ENCODE peak calls at places on chromosomes 12 and 14, in seven cellular contexts. V, G, B, M, P, K and S are unnamed samples.

GRCh38 chr14:76376001-76376404 is at the start of gene ESRRB:
- DNase-seq in B (peak), V (peak), M (peak), P (peak), K (no peak), G (no peak), S (peak)

GRCh38 chr12:81502912-81503695 is 256.0 kb downstream of the PPFIA2 start:
- DNase-seq in P (no peak), B (peak), V (no peak), K (peak), M (no peak), G (no peak), S (peak)

GRCh38 chr14:29442720-29443119 is 484.9 kb downstream of the PRKD1 start:
- DNase-seq in P (no peak), M (no peak), K (peak), V (peak), G (peak), B (peak), S (peak)

GRCh38 chr14:77243853-77244252 is 27.2 kb downstream of the NGB start:
- DNase-seq in M (no peak), G (no peak), K (no peak), P (no peak), V (no peak), B (no peak), S (no peak)

GRCh38 chr14:92651106-92651792 is 97.2 kb downstream of the LGMN start:
- DNase-seq in B (no peak), K (no peak), M (no peak), P (no peak), G (no peak), V (no peak), S (no peak)

GRCh38 chr12:50390284-50390683 is 6.1 kb downstream of the FAM186A start:
- DNase-seq in K (peak), V (peak), P (peak), G (no peak), M (no peak), B (peak), S (peak)

GRCh38 chr12:56261503-56262230 is 3.5 kb upstream of the ANKRD52 start:
- DNase-seq in G (no peak), P (peak), B (peak), V (no peak), K (peak), M (no peak), S (peak)

GRCh38 chr14:54366726-54367707 is 29.8 kb upstream of the CDKN3 start:
- DNase-seq in K (peak), M (peak), G (peak), P (peak), V (peak), B (peak), S (peak)

GRCh38 chr12:40145896-40146295 is 40.0 kb upstream of the SLC2A13 start:
- DNase-seq in P (no peak), G (no peak), M (no peak), B (no peak), V (no peak), K (no peak), S (peak)

GRCh38 chr14:24801024-24801423 is 167.0 kb upstream of the GZMB start:
- DNase-seq in P (no peak), K (no peak), V (no peak), G (no peak), B (no peak), M (no peak), S (no peak)

GRCh38 chr12:122147514-122148290 is 26.3 kb downstream of the IL31 start:
- DNase-seq in P (no peak), M (no peak), B (no peak), K (no peak), G (no peak), V (no peak), S (no peak)

GRCh38 chr14:81435578-81436295 is 35.6 kb upstream of the STON2 start:
- DNase-seq in K (no peak), V (peak), P (no peak), B (peak), G (peak), M (peak), S (peak)

GRCh38 chr12:51323966-51324895 is at the start of gene BIN2:
- DNase-seq in K (no peak), G (peak), V (no peak), P (no peak), B (no peak), M (no peak), S (no peak)

GRCh38 chr12:15534870-15535269 is 212.6 kb downstream of the PTPRO start:
- DNase-seq in M (no peak), K (no peak), V (no peak), G (no peak), B (peak), P (no peak), S (peak)

GRCh38 chr14:64970776-64971451 is 1.2 kb downstream of the RAB15 start:
- DNase-seq in M (no peak), G (no peak), V (peak), P (no peak), K (no peak), B (peak), S (peak)

GRCh38 chr12:57775044-57775443 is 2.6 kb downstream of the EEF1AKMT3 start:
- DNase-seq in G (no peak), K (no peak), P (no peak), V (no peak), M (no peak), B (no peak), S (no peak)

GRCh38 chr14:50658203-50658602 is 9.9 kb downstream of the SAV1 start:
- DNase-seq in K (peak), G (no peak), B (peak), V (peak), P (no peak), M (no peak), S (peak)

GRCh38 chr14:99809376-99809775 is 16.2 kb downstream of the EML1 start:
- DNase-seq in V (no peak), M (peak), G (no peak), B (peak), P (no peak), K (peak), S (peak)

GRCh38 chr14:88424573-88424972 is 39.1 kb downstream of the SPATA7 start:
- DNase-seq in P (no peak), M (no peak), K (peak), V (no peak), G (no peak), B (peak), S (peak)

GRCh38 chr12:2244013-2244861 is 191.4 kb downstream of the CACNA1C start:
- DNase-seq in M (no peak), P (peak), K (peak), B (peak), G (no peak), V (no peak), S (peak)

GRCh38 chr12:54009171-54010052 is 627 bp downstream of the HOXC8 start:
- DNase-seq in V (no peak), B (no peak), M (peak), G (no peak), P (no peak), K (no peak), S (peak)

GRCh38 chr14:50311974-50312733 is at the start of the genes DMAC2L and L2HGDH:
- DNase-seq in P (peak), B (peak), G (peak), V (peak), K (peak), M (peak), S (peak)

GRCh38 chr12:109581856-109582255 is 8.3 kb downstream of the MVK start:
- DNase-seq in G (no peak), V (no peak), M (no peak), K (peak), P (no peak), B (peak), S (peak)

GRCh38 chr12:96033549-96034389 is 1.6 kb downstream of the LTA4H start:
- DNase-seq in K (no peak), B (no peak), V (peak), G (no peak), M (no peak), P (no peak), S (no peak)

GRCh38 chr12:30329281-30329680 is 366.4 kb downstream of the IPO8 start:
- DNase-seq in V (no peak), G (no peak), B (no peak), K (peak), M (no peak), P (no peak), S (no peak)

GRCh38 chr12:54017845-54018607 is 9.2 kb downstream of the HOXC8 start:
- DNase-seq in B (peak), V (peak), M (peak), P (peak), G (peak), K (no peak), S (peak)

GRCh38 chr12:115872212-115872611 is 405.3 kb downstream of the MED13L start:
- DNase-seq in G (no peak), V (no peak), K (no peak), M (no peak), P (no peak), B (no peak), S (no peak)

GRCh38 chr12:92123780-92124707 is 21.6 kb downstream of the BTG1 start:
- DNase-seq in B (peak), G (peak), V (no peak), M (no peak), K (no peak), P (no peak), S (no peak)

GRCh38 chr12:59650594-59651229 is 54.9 kb downstream of the SLC16A7 start:
- DNase-seq in G (no peak), P (no peak), M (no peak), V (no peak), B (peak), K (peak), S (no peak)

GRCh38 chr12:67193705-67194104 is 75.5 kb upstream of the CAND1 start:
- DNase-seq in K (peak), G (peak), V (peak), M (no peak), P (no peak), B (peak), S (peak)

GRCh38 chr12:18296201-18296908 is 35.0 kb downstream of the PIK3C2G start:
- DNase-seq in G (no peak), V (no peak), M (no peak), P (no peak), B (no peak), K (no peak), S (peak)

GRCh38 chr12:52007158-52007921 is 594 bp downstream of the TAMALIN start:
- DNase-seq in P (no peak), K (no peak), M (no peak), V (peak), B (no peak), G (no peak), S (peak)

GRCh38 chr12:25839470-25839869 is 119.0 kb upstream of the RASSF8 start:
- DNase-seq in G (no peak), B (peak), V (peak), P (no peak), K (peak), M (no peak), S (peak)

GRCh38 chr12:111063296-111064026 is 143.1 kb upstream of the MYL2 start:
- DNase-seq in B (no peak), V (no peak), K (peak), M (no peak), P (no peak), G (no peak), S (peak)
- H3K9ac ChIP-seq in B (no peak), V (no peak), K (no peak), M (no peak), P (no peak), G (no peak), S (no peak)

GRCh38 chr12:104938371-104938770 is 19.7 kb downstream of the SLC41A2 start:
- DNase-seq in V (no peak), G (no peak), B (peak), M (no peak), K (no peak), P (no peak), S (peak)

GRCh38 chr12:104933778-104934177 is 24.3 kb downstream of the SLC41A2 start:
- DNase-seq in G (no peak), B (no peak), K (no peak), P (no peak), V (no peak), M (no peak), S (no peak)

GRCh38 chr12:104939089-104939488 is 19.0 kb downstream of the SLC41A2 start:
- DNase-seq in K (no peak), G (no peak), P (no peak), V (no peak), B (no peak), M (no peak), S (no peak)

GRCh38 chr12:104933128-104933527 is 25.0 kb downstream of the SLC41A2 start:
- DNase-seq in M (no peak), B (no peak), G (no peak), V (no peak), K (no peak), P (no peak), S (no peak)

DNA sequence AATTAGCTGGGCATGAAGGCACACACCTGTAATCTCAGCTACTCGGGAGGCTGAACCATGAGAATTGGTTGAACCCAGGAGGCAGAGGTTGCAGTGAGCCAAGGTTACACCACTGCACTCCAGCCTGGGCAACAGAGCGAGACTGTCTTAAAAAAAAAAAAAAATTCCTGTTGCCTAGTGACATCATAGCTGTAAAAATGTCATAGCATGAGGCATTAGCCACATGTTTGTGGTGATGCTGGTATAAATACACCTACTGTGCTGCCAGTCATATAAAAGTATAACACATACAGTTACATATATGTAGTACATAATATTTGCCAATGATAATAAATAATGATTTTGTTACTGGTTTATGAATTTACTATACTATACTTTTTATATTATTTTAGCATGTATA is 22.2 kb downstream of the SLC41A2 start:
- DNase-seq in G (no peak), K (no peak), B (no peak), P (no peak), M (no peak), V (no peak), S (no peak)
- H3K9ac ChIP-seq in G (no peak), K (no peak), B (no peak), P (no peak), M (no peak), V (no peak), S (no peak)

DNA sequence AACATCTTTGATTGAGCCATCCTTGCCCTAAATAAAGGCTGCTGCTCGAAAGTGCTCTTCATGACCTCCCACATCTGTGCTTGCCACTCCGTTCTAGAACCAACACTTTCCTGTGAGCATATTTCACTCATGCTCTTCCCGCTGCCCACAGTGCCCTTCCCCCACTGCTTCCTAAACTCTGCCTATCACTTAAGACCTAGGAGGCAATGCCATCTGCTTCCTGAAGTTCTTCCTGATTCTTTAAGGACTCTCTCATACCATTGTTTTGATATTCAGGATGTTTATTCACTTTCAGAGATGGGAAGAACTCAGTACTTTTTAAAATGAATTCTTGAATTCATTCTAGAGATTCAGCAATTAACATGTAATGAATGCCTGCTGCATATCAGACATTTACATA is 49.9 kb downstream of the ZFYVE21 start:
- DNase-seq in V (peak), B (no peak), G (no peak), M (no peak), K (no peak), P (no peak), S (no peak)
- H3K9ac ChIP-seq in V (no peak), B (no peak), G (no peak), M (no peak), K (no peak), P (no peak), S (no peak)

DNA sequence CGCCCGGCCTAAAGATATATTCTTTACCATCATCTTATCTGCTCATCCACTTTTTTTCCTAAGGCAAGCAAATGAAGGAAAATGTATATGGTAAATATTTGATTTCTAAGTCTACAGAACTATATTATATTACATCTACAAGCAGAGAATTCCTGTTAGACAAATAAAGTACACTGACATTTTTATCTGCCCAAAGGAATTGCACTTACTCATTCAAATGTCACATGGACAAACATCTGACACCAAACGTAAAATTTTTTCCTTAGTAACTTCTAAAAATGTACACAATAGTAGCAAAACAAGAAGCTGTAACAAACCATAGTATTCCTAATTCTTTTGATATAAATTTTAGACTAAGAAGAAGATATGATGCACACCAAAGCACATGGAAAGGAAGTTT is 51.0 kb downstream of the SPPL3 start:
- DNase-seq in K (peak), G (no peak), V (no peak), P (no peak), B (peak), M (no peak), S (peak)
- H3K9ac ChIP-seq in K (no peak), G (no peak), V (no peak), P (no peak), B (no peak), M (no peak), S (no peak)

DNA sequence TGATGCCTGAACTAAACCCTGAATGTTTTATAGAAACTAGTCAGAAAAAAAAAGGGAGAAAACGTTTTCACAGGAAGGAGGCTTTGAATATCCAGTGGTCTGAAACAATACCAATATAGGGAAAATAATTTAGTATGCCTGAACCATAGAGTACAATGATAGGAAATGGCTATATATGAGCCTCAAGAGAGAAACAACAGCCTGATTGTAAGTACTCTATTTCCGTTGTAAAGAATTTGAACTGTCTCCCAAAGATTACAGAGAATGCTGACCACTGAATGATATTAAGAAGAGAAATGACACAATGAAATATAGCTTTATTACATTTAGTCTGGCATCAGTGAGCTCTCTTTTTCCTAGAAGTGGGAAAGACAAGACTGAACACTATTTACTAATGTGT is 5.5 kb upstream of the GABARAPL1 start:
- DNase-seq in V (peak), K (no peak), B (no peak), M (no peak), P (no peak), G (no peak), S (no peak)
- H3K9ac ChIP-seq in V (no peak), K (no peak), B (no peak), M (no peak), P (no peak), G (no peak), S (no peak)

GRCh38 chr14:61252354-61253063 is 28.6 kb downstream of the TMEM30B start:
- DNase-seq in G (peak), K (peak), M (peak), V (peak), B (peak), P (peak), S (peak)
- H3K9ac ChIP-seq in G (no peak), K (peak), M (peak), V (no peak), B (peak), P (no peak), S (peak)